ENCODE peak calls at places on chromosome 11, in seven cellular contexts. Y is CD8-positive, alpha-beta memory T cell; D is heart left ventricle; U is OCI-LY7; X is A549; W is IMR-90; K is neuronal stem cell. A is an unnamed sample.

GRCh38 chr11:5291207-5291838 is 10.4 kb downstream of the OR51B4 start:
- DNase-seq in Y (no peak), D (no peak), U (peak; percentile 18), X (peak; percentile 73), W (peak; percentile 68), K (no peak), A (no peak)

GRCh38 chr11:6326980-6327379 is 6.7 kb upstream of the CAVIN3 start:
- DNase-seq in Y (no peak), D (no peak), U (no peak), X (no peak), W (no peak), K (no peak), A (no peak)

GRCh38 chr11:723120-723883 is 17.3 kb downstream of the EPS8L2 start:
- DNase-seq in Y (peak; percentile 69), D (no peak), U (peak; percentile 76), X (peak; percentile 67), W (peak; percentile 68), K (no peak), A (peak; percentile 57)

GRCh38 chr11:69088676-69089146 is 40.0 kb downstream of the TPCN2 start:
- DNase-seq in Y (peak; percentile 34), D (peak; percentile 70), U (peak; percentile 78), X (peak; percentile 83), W (peak; percentile 76), K (peak; percentile 65), A (peak; percentile 94)

GRCh38 chr11:92978226-92979111 is 9.0 kb downstream of the MTNR1B start:
- DNase-seq in Y (no peak), D (no peak), U (no peak), X (no peak), W (peak; percentile 44), K (no peak), A (no peak)

GRCh38 chr11:75797796-75798195 is 17.2 kb upstream of the UVRAG start:
- DNase-seq in Y (no peak), D (no peak), U (no peak), X (no peak), W (peak; percentile 16), K (no peak), A (peak; percentile 41)

GRCh38 chr11:120985718-120986569 is 38.0 kb upstream of the TBCEL start:
- DNase-seq in Y (peak; percentile 36), D (no peak), U (no peak), X (peak; percentile 16), W (peak; percentile 29), K (peak; percentile 63), A (peak; percentile 72)

GRCh38 chr11:107999759-108000455 is 8.8 kb upstream of the CUL5 start:
- DNase-seq in Y (peak; percentile 24), D (no peak), U (peak; percentile 72), X (peak; percentile 61), W (peak; percentile 28), K (peak; percentile 38), A (peak; percentile 85)

GRCh38 chr11:74557526-74557925 is 34.9 kb upstream of the POLD3 start:
- DNase-seq in Y (no peak), D (no peak), U (no peak), X (no peak), W (no peak), K (no peak), A (no peak)

GRCh38 chr11:82085493-82085892 is 648.2 kb downstream of the FAM181B start:
- DNase-seq in Y (no peak), D (no peak), U (no peak), X (no peak), W (no peak), K (no peak), A (no peak)

GRCh38 chr11:9187616-9188015 is 77.5 kb downstream of the DENND5A start:
- DNase-seq in Y (no peak), D (no peak), U (no peak), X (no peak), W (no peak), K (no peak), A (no peak)

GRCh38 chr11:112554586-112554985 is 293.9 kb upstream of the PLET1 start:
- DNase-seq in Y (no peak), D (no peak), U (no peak), X (no peak), W (no peak), K (no peak), A (no peak)

GRCh38 chr11:19561011-19561410 is 151.6 kb upstream of the NAV2 start:
- DNase-seq in Y (no peak), D (no peak), U (no peak), X (no peak), W (peak; percentile 24), K (no peak), A (no peak)

GRCh38 chr11:113159967-113160621 is 154.3 kb upstream of the TTC12 start:
- DNase-seq in Y (no peak), D (no peak), U (no peak), X (no peak), W (no peak), K (no peak), A (no peak)

GRCh38 chr11:131033151-131033651 is 116.9 kb upstream of the SNX19 start:
- DNase-seq in Y (no peak), D (no peak), U (no peak), X (peak; percentile 55), W (peak; percentile 99), K (no peak), A (peak; percentile 69)

GRCh38 chr11:28346721-28347120 is 238.5 kb downstream of the METTL15 start:
- DNase-seq in Y (no peak), D (no peak), U (no peak), X (no peak), W (no peak), K (no peak), A (no peak)

GRCh38 chr11:76380161-76380976 is 563 bp downstream of the THAP12 start:
- DNase-seq in Y (peak; percentile 45), D (peak; percentile 41), U (peak; percentile 45), X (peak; percentile 13), W (peak; percentile 13), K (peak; percentile 29), A (no peak)

GRCh38 chr11:134338068-134338467 is 6.3 kb downstream of the GLB1L2 start:
- DNase-seq in Y (no peak), D (no peak), U (no peak), X (no peak), W (no peak), K (no peak), A (no peak)

GRCh38 chr11:9004310-9004945 is 627 bp upstream of the NRIP3 start:
- DNase-seq in Y (no peak), D (no peak), U (no peak), X (no peak), W (no peak), K (peak; percentile 43), A (peak; percentile 41)

GRCh38 chr11:10407055-10407454 is 48.0 kb upstream of the AMPD3 start:
- DNase-seq in Y (no peak), D (no peak), U (no peak), X (peak; percentile 74), W (peak; percentile 63), K (no peak), A (no peak)

GRCh38 chr11:34345991-34346480 is 11.8 kb downstream of the ABTB2 start:
- DNase-seq in Y (no peak), D (peak; percentile 70), U (no peak), X (no peak), W (peak; percentile 24), K (no peak), A (no peak)

GRCh38 chr11:103584021-103584420 is 452.4 kb upstream of the DDI1 start:
- DNase-seq in Y (no peak), D (no peak), U (no peak), X (no peak), W (no peak), K (no peak), A (no peak)

GRCh38 chr11:120121336-120121735 is 16.6 kb downstream of the TRIM29 start:
- DNase-seq in Y (no peak), D (no peak), U (no peak), X (no peak), W (no peak), K (no peak), A (no peak)

DNA sequence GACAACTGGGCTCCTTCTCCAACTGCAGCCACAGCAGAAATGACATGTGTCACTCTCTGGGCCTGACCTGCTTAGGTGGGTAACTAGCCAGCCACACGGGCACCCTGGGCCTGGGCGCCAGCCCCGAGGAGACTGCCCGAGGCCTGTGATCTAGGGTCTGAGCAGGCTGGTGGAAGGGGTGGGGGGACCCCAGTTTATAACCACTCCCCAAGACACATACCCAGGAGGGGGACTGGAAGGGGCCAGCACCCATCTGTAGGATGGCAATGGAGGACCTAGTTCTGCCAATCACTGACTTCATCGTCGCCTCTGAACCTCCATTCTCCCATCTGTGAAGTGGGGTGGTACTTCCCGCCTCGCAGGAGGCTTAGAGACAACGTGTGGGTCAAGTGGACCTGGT is 16.1 kb downstream of the CD5 start:
- DNase-seq in Y (no peak), D (no peak), U (no peak), X (no peak), W (no peak), K (no peak), A (no peak)
- H3K4me1 ChIP-seq in Y (peaks cover 70% of the 10 kb centered on the region), D (peaks cover 8% of the 10 kb centered on the region), U (peaks cover 6% of the 10 kb centered on the region), X (peaks cover 8% of the 10 kb centered on the region), W (no peaks in the 10 kb centered on the region), K (no peaks in the 10 kb centered on the region), A (no peaks in the 10 kb centered on the region)

GRCh38 chr11:37689951-37690350 is 1091.9 kb upstream of the RAG2 start:
- DNase-seq in Y (no peak), D (no peak), U (no peak), X (no peak), W (no peak), K (no peak), A (no peak)
- H3K9me3 ChIP-seq in Y (no peaks in the 10 kb centered on the region), D (peaks cover 16% of the 10 kb centered on the region), U (no peaks in the 10 kb centered on the region), X (no peaks in the 10 kb centered on the region), W (no peaks in the 10 kb centered on the region), K (no peaks in the 10 kb centered on the region), A (peaks cover 20% of the 10 kb centered on the region)

GRCh38 chr11:122108192-122108799 is 7.7 kb downstream of the BLID start:
- DNase-seq in Y (no peak), D (no peak), U (peak; percentile 46), X (peak; percentile 62), W (peak; percentile 70), K (peak; percentile 61), A (no peak)

GRCh38 chr11:122109932-122110331 is 6.1 kb downstream of the BLID start:
- DNase-seq in Y (no peak), D (no peak), U (no peak), X (no peak), W (no peak), K (no peak), A (no peak)

GRCh38 chr11:122107566-122107965 is 8.4 kb downstream of the BLID start:
- DNase-seq in Y (no peak), D (no peak), U (no peak), X (no peak), W (no peak), K (no peak), A (no peak)

GRCh38 chr11:122107045-122107444 is 9.0 kb downstream of the BLID start:
- DNase-seq in Y (no peak), D (no peak), U (no peak), X (no peak), W (no peak), K (no peak), A (no peak)

DNA sequence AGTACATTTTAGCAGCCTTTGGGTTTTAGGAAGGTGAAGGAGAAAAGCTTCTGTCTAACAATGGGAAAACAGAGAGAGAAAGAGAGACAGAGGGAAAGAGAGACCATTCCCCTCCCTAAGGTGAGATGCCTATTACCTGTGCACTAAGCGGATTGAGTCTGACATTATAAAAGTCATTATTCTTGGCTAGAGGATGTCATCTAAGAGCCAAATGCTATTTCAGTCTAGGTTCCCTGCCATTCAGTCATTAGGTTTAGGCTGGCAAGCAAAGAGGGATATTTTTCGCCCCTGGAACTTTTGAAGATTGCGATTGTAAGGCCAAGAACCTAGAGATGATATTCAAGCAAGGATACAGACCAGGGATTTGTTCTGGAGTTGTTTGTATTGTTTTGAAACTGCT is 7.2 kb downstream of the BLID start:
- DNase-seq in Y (no peak), D (no peak), U (no peak), X (no peak), W (no peak), K (no peak), A (no peak)
- H3K4me3 ChIP-seq in Y (no peak overlapping the region), D (no peak overlapping the region), U (no peak overlapping the region), X (no peak overlapping the region), W (no peak overlapping the region), K (no peak overlapping the region), A (no peak overlapping the region)

GRCh38 chr11:129214710-129215295 is 22.7 kb upstream of the ARHGAP32 start:
- DNase-seq in Y (no peak), D (no peak), U (no peak), X (no peak), W (no peak), K (no peak), A (no peak)
- H3K4me1 ChIP-seq in Y (no peaks in the 10 kb centered on the region), D (no peaks in the 10 kb centered on the region), U (no peaks in the 10 kb centered on the region), X (peaks cover 5% of the 10 kb centered on the region), W (no peaks in the 10 kb centered on the region), K (peaks cover 14% of the 10 kb centered on the region), A (peaks cover 21% of the 10 kb centered on the region)